ENCODE peak calls at places on chromosomes 1 and 21, in nine cellular contexts. J is stimulated activated CD8-positive, alpha-beta memory T cell treated with anti-CD3 and anti-CD28 coated beads, Interleukin-4, amount 100 ng/mL, for 24 hours; E is iPS-NIHi11; S is activated T-cell treated with anti-CD3 and anti-CD28 coated beads, Interleukin-2, amount 50 U/mL, for 72 hours; L is right cardiac atrium; I is NCI-H2107; R is B cell; M is heart right ventricle; N is GM23338. O is an unnamed sample.

GRCh38 chr21:39705849-39706248 is 39.1 kb upstream of the IGSF5 start:
- DNase-seq in J (no peak), E (no peak), S (no peak), L (no peak), I (no peak), R (no peak), M (no peak), N (no peak), O (no peak)

GRCh38 chr21:42311816-42312625 is 3.2 kb downstream of the TFF3 start:
- DNase-seq in J (no peak), E (no peak), S (no peak), L (no peak), I (no peak), R (no peak), M (no peak), N (no peak), O (no peak)

GRCh38 chr1:45863117-45863670 is 59.8 kb downstream of the MAST2 start:
- DNase-seq in J (no peak), E (no peak), S (no peak), L (no peak), I (no peak), R (no peak), M (no peak), N (no peak), O (no peak)

GRCh38 chr21:31564439-31564838 is 95.1 kb upstream of the SOD1 start:
- DNase-seq in J (no peak), E (no peak), S (no peak), L (no peak), I (no peak), R (no peak), M (no peak), N (no peak), O (no peak)

GRCh38 chr1:116033322-116033721 is 57.0 kb downstream of the SLC22A15 start:
- DNase-seq in J (no peak), E (peak), S (no peak), L (no peak), I (no peak), R (no peak), M (no peak), N (no peak), O (no peak)

GRCh38 chr1:15020943-15021745 is 132.4 kb upstream of the TMEM51 start:
- DNase-seq in J (no peak), E (no peak), S (no peak), L (peak), I (no peak), R (no peak), M (peak), N (no peak), O (no peak)

GRCh38 chr1:26483980-26484379 is 11.7 kb downstream of the HMGN2 start:
- DNase-seq in J (no peak), E (no peak), S (no peak), L (no peak), I (no peak), R (no peak), M (no peak), N (no peak), O (no peak)

GRCh38 chr1:64135501-64136245 is 67.8 kb upstream of the UBE2U start:
- DNase-seq in J (no peak), E (no peak), S (no peak), L (no peak), I (no peak), R (no peak), M (no peak), N (no peak), O (no peak)

GRCh38 chr1:58584082-58584895 is 7.2 kb upstream of the TACSTD2 start:
- DNase-seq in J (no peak), E (no peak), S (peak), L (peak), I (no peak), R (no peak), M (no peak), N (peak), O (no peak)

GRCh38 chr1:230849451-230850194 is 18.7 kb downstream of the C1orf198 start:
- DNase-seq in J (no peak), E (no peak), S (no peak), L (peak), I (no peak), R (no peak), M (peak), N (no peak), O (no peak)

GRCh38 chr1:107976431-107977215 is 11.6 kb upstream of the VAV3 start:
- DNase-seq in J (no peak), E (no peak), S (no peak), L (no peak), I (no peak), R (no peak), M (no peak), N (no peak), O (no peak)

GRCh38 chr1:69824932-69825331 is 257.2 kb downstream of the LRRC7 start:
- DNase-seq in J (no peak), E (no peak), S (no peak), L (peak), I (no peak), R (no peak), M (peak), N (no peak), O (no peak)

GRCh38 chr1:95451054-95451453 is 217.0 kb downstream of the RWDD3 start:
- DNase-seq in J (no peak), E (peak), S (no peak), L (no peak), I (no peak), R (no peak), M (no peak), N (peak), O (no peak)

GRCh38 chr1:24955161-24955560 is 25.1 kb upstream of the RUNX3 start:
- DNase-seq in J (no peak), E (no peak), S (peak), L (no peak), I (no peak), R (no peak), M (no peak), N (no peak), O (peak)

GRCh38 chr1:226982451-226983177 is 42.5 kb downstream of the COQ8A start:
- DNase-seq in J (no peak), E (no peak), S (no peak), L (no peak), I (no peak), R (no peak), M (no peak), N (no peak), O (no peak)

GRCh38 chr1:208570362-208570761 is 326.2 kb upstream of the PLXNA2 start:
- DNase-seq in J (no peak), E (no peak), S (no peak), L (no peak), I (no peak), R (no peak), M (no peak), N (no peak), O (no peak)

GRCh38 chr1:25550155-25550506 is 6.7 kb downstream of the LDLRAP1 start:
- DNase-seq in J (no peak), E (no peak), S (no peak), L (no peak), I (no peak), R (no peak), M (no peak), N (no peak), O (no peak)

GRCh38 chr1:185393821-185394220 is 76.8 kb upstream of the IVNS1ABP start:
- DNase-seq in J (no peak), E (no peak), S (no peak), L (no peak), I (no peak), R (no peak), M (no peak), N (no peak), O (no peak)

GRCh38 chr1:183023601-183024351 is 556 bp downstream of the LAMC1 start:
- DNase-seq in J (no peak), E (peak), S (peak), L (peak), I (peak), R (peak), M (peak), N (peak), O (peak)